ENCODE peak calls at places on chromosomes 6 and 20, in six cellular contexts. One of them, this sample, is unnamed. For H3K9me3 and H3K4me1, the result is how much of the 10 kb centered on the place peaks cover.

GRCh38 chr6:90610671-90611542 is 24.0 kb upstream of the MAP3K7 start:
- DNase-seq in left ventricle myocardium inferior: peak
- DNase-seq in mammary epithelial cell: peak
- DNase-seq in H1: no peak
- DNase-seq in right lobe of liver: peak
- DNase-seq in HepG2: no peak
- DNase-seq in this sample: peak

GRCh38 chr6:30707281-30707850 is 9.7 kb downstream of the MDC1 start:
- DNase-seq in mammary epithelial cell: no peak
- DNase-seq in left ventricle myocardium inferior: no peak
- DNase-seq in HepG2: no peak
- DNase-seq in H1: no peak
- DNase-seq in right lobe of liver: no peak
- DNase-seq in this sample: no peak

GRCh38 chr20:48035961-48036731 is 250.9 kb upstream of the SULF2 start:
- DNase-seq in H1: no peak
- DNase-seq in mammary epithelial cell: no peak
- DNase-seq in left ventricle myocardium inferior: no peak
- DNase-seq in HepG2: no peak
- DNase-seq in right lobe of liver: no peak
- DNase-seq in this sample: no peak

GRCh38 chr20:49170714-49171113 is 17.4 kb downstream of the STAU1 start:
- DNase-seq in HepG2: no peak
- DNase-seq in left ventricle myocardium inferior: no peak
- DNase-seq in H1: no peak
- DNase-seq in mammary epithelial cell: no peak
- DNase-seq in right lobe of liver: no peak
- DNase-seq in this sample: no peak

GRCh38 chr6:624979-625378 is 31.9 kb downstream of the HUS1B start:
- DNase-seq in left ventricle myocardium inferior: no peak
- DNase-seq in H1: no peak
- DNase-seq in right lobe of liver: no peak
- DNase-seq in mammary epithelial cell: no peak
- DNase-seq in HepG2: no peak
- DNase-seq in this sample: no peak

GRCh38 chr20:11395581-11395980 is 522.1 kb upstream of the BTBD3 start:
- DNase-seq in right lobe of liver: no peak
- DNase-seq in mammary epithelial cell: peak
- DNase-seq in HepG2: no peak
- DNase-seq in left ventricle myocardium inferior: no peak
- DNase-seq in H1: no peak
- DNase-seq in this sample: no peak

GRCh38 chr6:7241709-7242645 is 71.0 kb downstream of the SSR1 start:
- DNase-seq in H1: no peak
- DNase-seq in HepG2: peak
- DNase-seq in left ventricle myocardium inferior: no peak
- DNase-seq in right lobe of liver: no peak
- DNase-seq in mammary epithelial cell: no peak
- DNase-seq in this sample: no peak

GRCh38 chr20:54078296-54078695 is 7.9 kb upstream of the BCAS1 start:
- DNase-seq in H1: no peak
- DNase-seq in HepG2: peak
- DNase-seq in left ventricle myocardium inferior: no peak
- DNase-seq in mammary epithelial cell: no peak
- DNase-seq in right lobe of liver: no peak
- DNase-seq in this sample: no peak

GRCh38 chr6:158633127-158633526 is 11.4 kb downstream of the DYNLT1 start:
- DNase-seq in mammary epithelial cell: no peak
- DNase-seq in HepG2: no peak
- DNase-seq in right lobe of liver: no peak
- DNase-seq in left ventricle myocardium inferior: no peak
- DNase-seq in H1: no peak
- DNase-seq in this sample: peak

GRCh38 chr6:27288136-27289044 is 23.7 kb downstream of the POM121L2 start:
- DNase-seq in HepG2: no peak
- DNase-seq in H1: no peak
- DNase-seq in right lobe of liver: no peak
- DNase-seq in left ventricle myocardium inferior: no peak
- DNase-seq in mammary epithelial cell: no peak
- DNase-seq in this sample: no peak

GRCh38 chr6:27281569-27281968 is 30.5 kb downstream of the POM121L2 start:
- DNase-seq in H1: no peak
- DNase-seq in right lobe of liver: no peak
- DNase-seq in HepG2: no peak
- DNase-seq in left ventricle myocardium inferior: no peak
- DNase-seq in mammary epithelial cell: no peak
- DNase-seq in this sample: no peak

GRCh38 chr6:27290065-27290849 is 21.8 kb downstream of the POM121L2 start:
- DNase-seq in H1: no peak
- DNase-seq in left ventricle myocardium inferior: no peak
- DNase-seq in mammary epithelial cell: peak
- DNase-seq in HepG2: peak
- DNase-seq in right lobe of liver: no peak
- DNase-seq in this sample: no peak

GRCh38 chr6:27287751-27288135 is 24.3 kb downstream of the POM121L2 start:
- DNase-seq in HepG2: no peak
- DNase-seq in right lobe of liver: no peak
- DNase-seq in H1: no peak
- DNase-seq in mammary epithelial cell: no peak
- DNase-seq in left ventricle myocardium inferior: no peak
- DNase-seq in this sample: no peak

GRCh38 chr6:27286141-27286540 is 25.9 kb downstream of the POM121L2 start:
- DNase-seq in right lobe of liver: no peak
- DNase-seq in left ventricle myocardium inferior: no peak
- DNase-seq in H1: no peak
- DNase-seq in mammary epithelial cell: no peak
- DNase-seq in HepG2: peak
- DNase-seq in this sample: no peak
- H3K9me3 ChIP-seq in right lobe of liver: under half
- H3K9me3 ChIP-seq in left ventricle myocardium inferior: under half
- H3K9me3 ChIP-seq in H1: under half
- H3K9me3 ChIP-seq in mammary epithelial cell: under half
- H3K9me3 ChIP-seq in HepG2: under half
- H3K9me3 ChIP-seq in this sample: under half

DNA sequence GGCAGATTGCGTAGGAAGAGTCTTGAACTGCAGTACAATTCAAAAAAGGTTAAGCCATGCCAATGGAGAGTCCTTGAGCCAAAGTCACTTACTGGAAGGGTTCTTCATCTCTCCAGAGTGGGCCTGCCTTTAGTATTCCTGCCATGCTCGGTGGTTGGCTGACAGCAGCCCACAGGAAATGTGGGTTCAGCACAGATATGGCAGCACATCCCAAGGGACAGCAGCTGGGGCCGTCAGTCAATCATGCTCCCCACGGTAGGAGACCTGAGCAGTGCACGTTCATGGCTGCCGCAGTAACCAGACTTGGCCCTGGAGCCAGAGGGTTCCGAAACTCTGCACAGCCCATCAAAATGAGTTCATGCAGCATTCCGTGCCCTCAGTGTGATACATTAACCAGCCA is 63.6 kb upstream of the SIRPA start:
- DNase-seq in right lobe of liver: no peak
- DNase-seq in left ventricle myocardium inferior: no peak
- DNase-seq in HepG2: no peak
- DNase-seq in mammary epithelial cell: no peak
- DNase-seq in H1: no peak
- DNase-seq in this sample: no peak
- H3K4me1 ChIP-seq in right lobe of liver: under half
- H3K4me1 ChIP-seq in left ventricle myocardium inferior: half or more
- H3K4me1 ChIP-seq in HepG2: half or more
- H3K4me1 ChIP-seq in mammary epithelial cell: under half
- H3K4me1 ChIP-seq in H1: under half
- H3K4me1 ChIP-seq in this sample: under half

GRCh38 chr6:105500693-105501092 is 97.8 kb upstream of the PREP start:
- DNase-seq in right lobe of liver: no peak
- DNase-seq in left ventricle myocardium inferior: no peak
- DNase-seq in mammary epithelial cell: no peak
- DNase-seq in HepG2: no peak
- DNase-seq in H1: no peak
- DNase-seq in this sample: no peak
- TF ChIP-seq CTCF in right lobe of liver: no peak
- TF ChIP-seq CTCF in left ventricle myocardium inferior: no peak
- TF ChIP-seq CTCF in mammary epithelial cell: no peak
- TF ChIP-seq CTCF in HepG2: no peak
- TF ChIP-seq CTCF in H1: no peak
- TF ChIP-seq CTCF in this sample: no peak

GRCh38 chr6:169406794-169407193 is 153.1 kb upstream of the THBS2 start:
- DNase-seq in right lobe of liver: no peak
- DNase-seq in H1: no peak
- DNase-seq in mammary epithelial cell: no peak
- DNase-seq in left ventricle myocardium inferior: no peak
- DNase-seq in HepG2: no peak
- DNase-seq in this sample: no peak
- H3K9me3 ChIP-seq in right lobe of liver: under half
- H3K9me3 ChIP-seq in H1: under half
- H3K9me3 ChIP-seq in mammary epithelial cell: under half
- H3K9me3 ChIP-seq in left ventricle myocardium inferior: under half
- H3K9me3 ChIP-seq in HepG2: under half
- H3K9me3 ChIP-seq in this sample: under half

GRCh38 chr6:12115492-12115891 is 103.4 kb downstream of the HIVEP1 start:
- DNase-seq in H1: no peak
- DNase-seq in right lobe of liver: no peak
- DNase-seq in left ventricle myocardium inferior: no peak
- DNase-seq in HepG2: no peak
- DNase-seq in mammary epithelial cell: no peak
- DNase-seq in this sample: no peak

GRCh38 chr6:12116978-12117377 is 104.9 kb downstream of the HIVEP1 start:
- DNase-seq in right lobe of liver: no peak
- DNase-seq in H1: no peak
- DNase-seq in left ventricle myocardium inferior: no peak
- DNase-seq in mammary epithelial cell: no peak
- DNase-seq in HepG2: no peak
- DNase-seq in this sample: no peak

GRCh38 chr6:12116264-12116800 is 104.2 kb downstream of the HIVEP1 start:
- DNase-seq in left ventricle myocardium inferior: no peak
- DNase-seq in HepG2: no peak
- DNase-seq in right lobe of liver: no peak
- DNase-seq in mammary epithelial cell: no peak
- DNase-seq in H1: no peak
- DNase-seq in this sample: no peak

GRCh38 chr6:12119085-12119588 is 107.0 kb downstream of the HIVEP1 start:
- DNase-seq in HepG2: no peak
- DNase-seq in H1: no peak
- DNase-seq in right lobe of liver: no peak
- DNase-seq in mammary epithelial cell: no peak
- DNase-seq in left ventricle myocardium inferior: no peak
- DNase-seq in this sample: no peak

GRCh38 chr6:12118604-12119003 is 106.5 kb downstream of the HIVEP1 start:
- DNase-seq in left ventricle myocardium inferior: no peak
- DNase-seq in right lobe of liver: no peak
- DNase-seq in HepG2: no peak
- DNase-seq in mammary epithelial cell: no peak
- DNase-seq in H1: no peak
- DNase-seq in this sample: no peak
- H3K4me1 ChIP-seq in left ventricle myocardium inferior: under half
- H3K4me1 ChIP-seq in right lobe of liver: under half
- H3K4me1 ChIP-seq in HepG2: under half
- H3K4me1 ChIP-seq in mammary epithelial cell: under half
- H3K4me1 ChIP-seq in H1: under half
- H3K4me1 ChIP-seq in this sample: under half

GRCh38 chr6:54267798-54268197 is 40.4 kb upstream of the TINAG start:
- DNase-seq in left ventricle myocardium inferior: no peak
- DNase-seq in H1: no peak
- DNase-seq in mammary epithelial cell: peak
- DNase-seq in right lobe of liver: no peak
- DNase-seq in HepG2: peak
- DNase-seq in this sample: no peak
- TF ChIP-seq CTCF in left ventricle myocardium inferior: peak
- TF ChIP-seq CTCF in H1: no peak
- TF ChIP-seq CTCF in mammary epithelial cell: peak
- TF ChIP-seq CTCF in right lobe of liver: peak
- TF ChIP-seq CTCF in HepG2: peak
- TF ChIP-seq CTCF in this sample: no peak

DNA sequence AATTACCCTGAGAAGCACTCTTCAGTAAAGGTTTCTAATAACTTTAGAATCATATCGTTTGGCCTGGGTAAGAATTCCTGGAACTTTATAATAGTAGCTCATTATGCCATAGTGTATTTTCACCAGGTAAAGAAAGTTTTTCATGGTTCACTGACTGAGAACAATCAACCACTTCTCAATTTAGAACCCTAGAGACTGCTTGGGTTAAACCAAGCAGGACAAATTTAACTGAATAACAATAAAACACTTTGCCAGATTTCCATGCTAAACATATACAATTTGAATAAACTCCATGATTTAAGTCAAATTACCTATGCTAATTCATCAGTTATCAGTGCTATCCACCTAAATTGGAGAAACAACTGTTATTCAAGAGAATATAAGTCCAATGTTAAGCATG is 99.4 kb downstream of the PLG start:
- DNase-seq in HepG2: no peak
- DNase-seq in right lobe of liver: no peak
- DNase-seq in H1: no peak
- DNase-seq in left ventricle myocardium inferior: no peak
- DNase-seq in mammary epithelial cell: no peak
- DNase-seq in this sample: no peak
- H3K9me3 ChIP-seq in HepG2: under half
- H3K9me3 ChIP-seq in right lobe of liver: under half
- H3K9me3 ChIP-seq in H1: under half
- H3K9me3 ChIP-seq in left ventricle myocardium inferior: under half
- H3K9me3 ChIP-seq in mammary epithelial cell: under half
- H3K9me3 ChIP-seq in this sample: under half

GRCh38 chr20:46544576-46544975 is 5.9 kb downstream of the OCSTAMP start:
- DNase-seq in mammary epithelial cell: no peak
- DNase-seq in H1: no peak
- DNase-seq in left ventricle myocardium inferior: no peak
- DNase-seq in HepG2: peak
- DNase-seq in right lobe of liver: no peak
- DNase-seq in this sample: no peak
- H3K4me1 ChIP-seq in mammary epithelial cell: under half
- H3K4me1 ChIP-seq in H1: under half
- H3K4me1 ChIP-seq in left ventricle myocardium inferior: under half
- H3K4me1 ChIP-seq in HepG2: under half
- H3K4me1 ChIP-seq in right lobe of liver: under half
- H3K4me1 ChIP-seq in this sample: under half

GRCh38 chr20:39108746-39109145 is 146.6 kb downstream of the DHX35 start:
- DNase-seq in mammary epithelial cell: peak
- DNase-seq in right lobe of liver: no peak
- DNase-seq in H1: no peak
- DNase-seq in HepG2: peak
- DNase-seq in left ventricle myocardium inferior: no peak
- DNase-seq in this sample: no peak

GRCh38 chr20:39112196-39112743 is 150.1 kb downstream of the DHX35 start:
- DNase-seq in right lobe of liver: peak
- DNase-seq in H1: peak
- DNase-seq in mammary epithelial cell: peak
- DNase-seq in HepG2: peak
- DNase-seq in left ventricle myocardium inferior: no peak
- DNase-seq in this sample: no peak

GRCh38 chr20:39110819-39111136 is 148.6 kb downstream of the DHX35 start:
- DNase-seq in left ventricle myocardium inferior: no peak
- DNase-seq in HepG2: no peak
- DNase-seq in mammary epithelial cell: no peak
- DNase-seq in H1: no peak
- DNase-seq in right lobe of liver: no peak
- DNase-seq in this sample: no peak

GRCh38 chr20:39109933-39110818 is 148.0 kb downstream of the DHX35 start:
- DNase-seq in H1: no peak
- DNase-seq in HepG2: no peak
- DNase-seq in right lobe of liver: no peak
- DNase-seq in mammary epithelial cell: no peak
- DNase-seq in left ventricle myocardium inferior: no peak
- DNase-seq in this sample: no peak

GRCh38 chr20:39111359-39112195 is 149.4 kb downstream of the DHX35 start:
- DNase-seq in left ventricle myocardium inferior: no peak
- DNase-seq in mammary epithelial cell: no peak
- DNase-seq in right lobe of liver: no peak
- DNase-seq in H1: no peak
- DNase-seq in HepG2: no peak
- DNase-seq in this sample: no peak
- TF ChIP-seq CTCF in left ventricle myocardium inferior: no peak
- TF ChIP-seq CTCF in mammary epithelial cell: no peak
- TF ChIP-seq CTCF in right lobe of liver: no peak
- TF ChIP-seq CTCF in H1: no peak
- TF ChIP-seq CTCF in HepG2: no peak
- TF ChIP-seq CTCF in this sample: peak